ENCODE peak calls at places on chromosomes 16 and 17, in five cellular contexts. A is spleen, P is endothelial cell of umbilical vein, N is transverse colon, I is HCT116. Z is an unnamed sample.

GRCh38 chr16:53465606-53466290 is 31.5 kb downstream of the RBL2 start:
- DNase-seq in P (peak; percentile 83), A (no peak), N (no peak), I (peak; percentile 3), Z (no peak)

GRCh38 chr17:36851230-36851629 is 86.0 kb upstream of the LHX1 start:
- DNase-seq in I (no peak), A (no peak), N (no peak), P (peak; percentile 9), Z (no peak)

GRCh38 chr16:19499481-19499880 is 22.4 kb downstream of the GDE1 start:
- DNase-seq in P (no peak), N (no peak), I (no peak), A (no peak), Z (no peak)

GRCh38 chr17:14748036-14748715 is 447.3 kb downstream of the HS3ST3B1 start:
- DNase-seq in I (no peak), N (no peak), P (no peak), A (peak; percentile 75), Z (no peak)

GRCh38 chr16:16120382-16121184 is 102.7 kb downstream of the ABCC6 start:
- DNase-seq in P (peak; percentile 98), N (peak; percentile 48), I (no peak), A (peak; percentile 81), Z (no peak)

GRCh38 chr17:41810659-41811548 is 845 bp downstream of the P3H4 start:
- DNase-seq in A (no peak), N (peak; percentile 23), P (no peak), I (no peak), Z (no peak)

GRCh38 chr17:14214271-14214670 is 22.4 kb downstream of the CDRT15 start:
- DNase-seq in A (no peak), P (no peak), I (no peak), N (no peak), Z (no peak)

GRCh38 chr17:57557793-57558681 is 187.1 kb downstream of the CCDC182 start:
- DNase-seq in N (no peak), I (no peak), A (no peak), P (no peak), Z (no peak)

GRCh38 chr17:47803201-47803600 is 18.4 kb downstream of the OSBPL7 start:
- DNase-seq in P (no peak), N (no peak), A (no peak), I (no peak), Z (no peak)

GRCh38 chr17:82656266-82656665 is 8.0 kb upstream of the WDR45B start:
- DNase-seq in P (no peak), N (no peak), I (no peak), A (no peak), Z (no peak)

GRCh38 chr16:46783800-46784199 is 35.7 kb upstream of the MYLK3 start:
- DNase-seq in I (no peak), P (no peak), A (no peak), N (no peak), Z (no peak)

GRCh38 chr17:76152580-76152979 is 11.5 kb upstream of the FOXJ1 start:
- DNase-seq in P (no peak), I (no peak), N (no peak), A (peak; percentile 46), Z (no peak)

GRCh38 chr17:58535431-58535830 is 21.0 kb upstream of the MTMR4 start:
- DNase-seq in P (no peak), N (no peak), A (no peak), I (peak; percentile 56), Z (no peak)

GRCh38 chr17:56447166-56447565 is 146.3 kb upstream of the NOG start:
- DNase-seq in I (no peak), N (no peak), P (no peak), A (no peak), Z (no peak)

GRCh38 chr16:88730632-88731607 is 24.6 kb downstream of the CTU2 start:
- DNase-seq in A (no peak), N (no peak), P (no peak), I (no peak), Z (no peak)

GRCh38 chr16:648786-649589 is at the start of gene WDR90:
- DNase-seq in A (peak; percentile 99), I (peak; percentile 59), P (peak; percentile 89), N (peak; percentile 96), Z (peak; percentile 100)

GRCh38 chr17:61411114-61411943 is 11.7 kb downstream of the TBX2 start:
- DNase-seq in A (peak; percentile 85), I (no peak), N (peak; percentile 60), P (peak; percentile 20), Z (peak; percentile 43)

GRCh38 chr17:37447641-37448040 is 41.0 kb downstream of the TADA2A start:
- DNase-seq in N (no peak), A (no peak), P (peak; percentile 29), I (peak; percentile 50), Z (no peak)

GRCh38 chr16:82584553-82585152 is 42.1 kb upstream of the CDH13 start:
- DNase-seq in A (no peak), N (no peak), I (no peak), P (no peak), Z (no peak)

GRCh38 chr16:78437352-78437968 is 338.0 kb downstream of the WWOX start:
- DNase-seq in P (peak; percentile 2), A (no peak), I (no peak), N (peak; percentile 15), Z (peak; percentile 35)

GRCh38 chr16:58249388-58249779 is 45.4 kb downstream of the PRSS54 start:
- DNase-seq in P (no peak), A (no peak), I (no peak), N (no peak), Z (no peak)

GRCh38 chr17:31216053-31216751 is 80.8 kb downstream of the OMG start:
- DNase-seq in P (peak; percentile 68), I (peak; percentile 19), A (no peak), N (no peak), Z (no peak)

GRCh38 chr17:60817187-60817586 is 139.5 kb downstream of the BCAS3 start:
- DNase-seq in I (no peak), P (no peak), A (no peak), N (no peak), Z (no peak)

GRCh38 chr16:81444448-81445121 is at the start of gene CMIP:
- DNase-seq in I (peak; percentile 50), N (peak; percentile 89), A (peak; percentile 97), P (peak; percentile 60), Z (peak; percentile 93)

GRCh38 chr17:40952675-40953074 is 14.1 kb downstream of the KRT39 start:
- DNase-seq in N (no peak), A (no peak), P (no peak), I (no peak), Z (no peak)

GRCh38 chr16:12291989-12292759 is 315.6 kb downstream of the SNX29 start:
- DNase-seq in N (no peak), P (no peak), I (no peak), A (no peak), Z (no peak)

GRCh38 chr16:28943281-28943680 is 7.5 kb upstream of the NFATC2IP start:
- DNase-seq in A (no peak), I (no peak), P (no peak), N (no peak), Z (no peak)

GRCh38 chr17:1686086-1686485 is 1.4 kb upstream of the PRPF8 start:
- DNase-seq in A (no peak), I (no peak), N (no peak), P (no peak), Z (no peak)

GRCh38 chr16:65249768-65250167 is 127.9 kb upstream of the CDH11 start:
- DNase-seq in N (no peak), I (no peak), A (no peak), P (no peak), Z (no peak)

DNA sequence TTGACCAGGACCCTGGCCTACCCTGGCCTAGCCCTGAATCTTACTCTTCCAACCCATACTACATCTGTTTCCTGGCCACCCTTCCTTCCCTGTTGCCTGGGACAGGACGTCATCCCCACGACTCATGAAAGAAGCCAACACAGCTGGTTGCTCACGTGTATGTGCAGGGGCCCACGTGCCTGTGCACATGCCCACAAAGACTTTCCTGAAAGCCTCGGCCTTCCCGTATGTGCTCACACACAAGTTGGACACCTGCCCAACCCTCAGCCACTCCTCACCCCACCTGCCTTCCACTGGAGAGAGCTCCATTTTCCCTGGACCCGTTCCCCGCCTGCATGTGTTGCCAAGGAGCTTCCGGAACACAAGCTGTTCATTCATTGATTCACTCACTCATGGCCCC is 7.0 kb downstream of the PLXDC1 start:
- DNase-seq in I (no peak), P (no peak), N (peak; percentile 70), A (no peak), Z (no peak)
- TF ChIP-seq POLR2AphosphoS5 in I (no peak), P (no peak), N (peak; percentile 54), A (no peak), Z (no peak)

DNA sequence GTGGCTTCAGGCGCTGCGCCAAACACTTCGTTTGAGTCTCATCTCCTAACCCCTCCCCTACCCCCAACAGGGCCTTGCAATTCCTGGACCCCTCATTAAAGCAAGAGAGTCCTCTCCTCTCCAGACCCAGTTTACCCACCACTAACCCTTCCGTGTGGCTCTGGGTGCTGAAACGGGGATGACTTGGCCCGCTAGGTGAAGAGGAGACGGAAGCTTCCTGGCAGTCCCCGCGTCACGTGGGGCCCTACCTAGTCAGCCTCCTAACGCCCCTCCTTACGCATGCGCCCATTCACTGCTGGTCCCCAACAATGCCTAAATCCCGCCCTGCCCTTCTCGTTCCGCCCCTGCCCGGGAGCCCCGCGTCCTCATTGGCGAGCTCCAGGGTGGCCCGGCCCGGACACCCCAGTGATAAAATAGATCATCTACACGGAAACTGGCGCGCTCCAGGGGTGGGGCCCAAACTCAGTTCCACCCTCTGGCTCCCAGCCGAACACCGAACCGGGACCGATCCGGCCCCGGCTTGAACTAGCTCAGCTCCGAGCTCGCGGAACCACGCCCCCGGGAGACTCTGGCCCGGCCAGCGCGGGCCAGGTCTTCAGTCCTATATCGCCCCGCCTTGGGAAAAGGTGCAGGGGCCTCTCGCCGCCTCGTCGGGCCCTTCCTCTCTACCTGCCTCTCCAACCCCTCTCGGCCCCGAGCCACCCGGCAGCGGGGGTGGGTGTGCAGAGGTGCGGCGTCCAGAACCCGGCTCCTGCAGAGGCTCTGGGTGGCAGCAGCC is at the start of gene SLC16A13:
- DNase-seq in P (peak; percentile 96), I (peak; percentile 94), N (peak; percentile 99), A (peak; percentile 99), Z (peak; percentile 100)
- TF ChIP-seq POLR2A in P (no peak), I (peak; percentile 89), N (peak; percentile 88), A (peak; percentile 63), Z (peak; percentile 97)

DNA sequence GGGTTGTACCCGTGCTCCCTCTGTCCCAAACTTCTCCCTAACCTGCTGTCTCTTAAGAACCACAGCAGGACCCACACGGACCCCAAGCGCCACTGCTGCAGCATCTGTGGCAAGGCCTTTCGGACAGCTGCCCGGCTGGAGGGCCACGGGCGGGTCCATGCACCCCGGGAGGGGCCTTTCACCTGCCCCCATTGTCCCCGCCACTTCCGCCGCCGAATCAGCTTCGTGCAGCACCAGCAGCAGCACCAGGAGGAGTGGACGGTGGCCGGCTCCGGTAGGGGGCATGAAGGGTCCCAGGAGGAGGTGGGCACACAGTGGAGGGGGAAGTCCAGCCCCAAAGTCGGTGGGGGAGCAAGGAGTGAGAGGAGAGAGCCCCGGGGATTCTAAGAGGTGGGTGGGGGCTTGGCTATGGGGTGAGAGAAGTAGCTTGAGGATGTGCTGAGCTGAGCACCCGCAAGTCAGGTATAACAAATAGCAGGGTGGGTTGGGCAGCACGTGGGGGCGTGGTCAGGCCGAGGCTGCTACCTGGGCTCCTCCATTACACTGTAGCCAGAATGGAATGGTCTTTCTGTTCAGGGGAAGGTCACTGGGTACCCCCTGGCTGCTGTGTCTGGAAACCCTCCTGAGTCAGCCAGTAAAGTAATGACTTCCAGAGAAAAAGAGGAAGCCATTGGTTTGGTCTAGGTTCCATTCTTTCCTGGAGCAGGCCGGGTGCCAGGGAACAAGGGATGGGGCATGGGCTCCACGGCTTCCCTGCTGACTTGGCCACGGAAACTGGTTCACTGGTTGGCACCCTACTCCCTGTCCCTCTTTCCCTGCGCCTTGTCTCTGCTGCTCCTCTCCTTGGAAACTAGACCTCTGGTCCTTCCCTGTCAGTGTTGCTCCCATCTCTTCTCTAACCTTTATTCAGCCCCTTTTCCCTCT is 7.1 kb downstream of the PRSS53 start:
- DNase-seq in A (peak; percentile 70), P (no peak), N (no peak), I (no peak), Z (no peak)
- TF ChIP-seq POLR2AphosphoS5 in A (peak; percentile 61), P (no peak), N (no peak), I (peak; percentile 19), Z (no peak)

GRCh38 chr17:46772013-46772878 is 46.2 kb downstream of the WNT3 start:
- DNase-seq in A (no peak), P (peak; percentile 16), I (no peak), N (peak; percentile 59), Z (no peak)
- TF ChIP-seq POLR2A in A (no peak), P (no peak), I (no peak), N (no peak), Z (no peak)

Z was measured in GM12891.